ENCODE peak calls at places on chromosomes 1 and 21, in seven cellular contexts. S, Q, Y, G, A, L and F are unnamed samples.

GRCh38 chr1:206590025-206590834 is 22.0 kb downstream of the EIF2D start:
- DNase-seq in S (no peak), A (no peak), G (no peak), Q (peak), L (peak), Y (peak), F (no peak)

GRCh38 chr1:224197261-224197600 is 14.2 kb downstream of the DEGS1 start:
- DNase-seq in L (no peak), G (no peak), A (no peak), S (no peak), Q (no peak), Y (no peak), F (no peak)

GRCh38 chr1:4964634-4965345 is 310.4 kb downstream of the AJAP1 start:
- DNase-seq in Q (no peak), S (no peak), G (no peak), Y (no peak), A (no peak), L (no peak), F (no peak)

GRCh38 chr1:169271094-169271493 is 96.5 kb downstream of the NME7 start:
- DNase-seq in G (no peak), Y (no peak), S (no peak), A (no peak), Q (no peak), L (no peak), F (peak)

GRCh38 chr1:20328201-20328600 is 37.5 kb downstream of the VWA5B1 start:
- DNase-seq in A (no peak), S (no peak), Y (no peak), G (no peak), L (no peak), Q (no peak), F (no peak)

GRCh38 chr1:32239790-32240139 is 7.3 kb upstream of the FAM167B start:
- DNase-seq in Q (no peak), S (no peak), L (no peak), A (no peak), G (no peak), Y (no peak), F (no peak)

GRCh38 chr1:194102607-194103006 is 916.2 kb upstream of the B3GALT2 start:
- DNase-seq in Q (no peak), A (no peak), S (no peak), L (peak), G (no peak), Y (no peak), F (no peak)

GRCh38 chr1:200260587-200261335 is 149.1 kb downstream of the ZNF281 start:
- DNase-seq in Y (peak), Q (peak), S (no peak), G (no peak), A (no peak), L (peak), F (no peak)

GRCh38 chr1:151716771-151717631 is at the start of gene CELF3:
- DNase-seq in Q (no peak), L (peak), S (no peak), G (no peak), A (no peak), Y (no peak), F (no peak)

GRCh38 chr1:229006121-229006870 is 264.6 kb upstream of the RAB4A start:
- DNase-seq in G (no peak), S (no peak), A (no peak), L (no peak), Y (no peak), Q (no peak), F (no peak)

DNA sequence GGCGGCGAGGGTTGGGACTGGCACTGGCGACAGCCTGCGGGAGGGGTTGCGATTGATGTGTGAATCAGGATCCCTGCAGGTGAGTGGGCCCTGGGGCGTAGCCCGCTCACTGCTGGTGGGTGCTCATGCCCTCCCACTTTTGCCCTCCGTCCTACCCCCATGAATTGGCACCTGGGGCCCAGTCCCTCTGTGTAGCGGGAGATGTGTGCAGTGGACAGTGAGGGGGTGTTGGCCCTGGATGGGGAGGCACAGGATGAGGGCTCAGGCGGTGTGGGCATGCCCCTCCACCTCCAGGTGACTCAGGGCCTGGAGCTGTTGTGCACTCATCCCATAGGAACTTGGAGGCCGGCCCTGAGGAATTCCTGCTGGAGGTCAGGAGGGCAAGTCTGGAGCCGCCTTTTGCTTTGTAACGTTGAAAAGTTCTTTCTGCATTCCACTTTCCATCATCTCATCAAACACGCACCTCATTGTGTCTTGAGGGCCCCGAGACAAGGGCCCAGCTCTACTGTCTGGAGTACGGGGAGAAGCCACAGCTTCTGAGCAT is 3.0 kb downstream of the PEAR1 start:
- DNase-seq in Q (peak), L (peak), A (no peak), S (no peak), G (no peak), Y (peak), F (peak)
- H3K4me3 ChIP-seq in Q (no peak), L (peak), A (no peak), S (no peak), G (peak), Y (no peak), F (no peak)

GRCh38 chr1:239816090-239816812 is 275.4 kb upstream of the FMN2 start:
- DNase-seq in A (no peak), Q (peak), Y (peak), G (no peak), S (no peak), L (peak), F (peak)
- H3K4me3 ChIP-seq in A (no peak), Q (no peak), Y (no peak), G (no peak), S (no peak), L (no peak), F (peak)

DNA sequence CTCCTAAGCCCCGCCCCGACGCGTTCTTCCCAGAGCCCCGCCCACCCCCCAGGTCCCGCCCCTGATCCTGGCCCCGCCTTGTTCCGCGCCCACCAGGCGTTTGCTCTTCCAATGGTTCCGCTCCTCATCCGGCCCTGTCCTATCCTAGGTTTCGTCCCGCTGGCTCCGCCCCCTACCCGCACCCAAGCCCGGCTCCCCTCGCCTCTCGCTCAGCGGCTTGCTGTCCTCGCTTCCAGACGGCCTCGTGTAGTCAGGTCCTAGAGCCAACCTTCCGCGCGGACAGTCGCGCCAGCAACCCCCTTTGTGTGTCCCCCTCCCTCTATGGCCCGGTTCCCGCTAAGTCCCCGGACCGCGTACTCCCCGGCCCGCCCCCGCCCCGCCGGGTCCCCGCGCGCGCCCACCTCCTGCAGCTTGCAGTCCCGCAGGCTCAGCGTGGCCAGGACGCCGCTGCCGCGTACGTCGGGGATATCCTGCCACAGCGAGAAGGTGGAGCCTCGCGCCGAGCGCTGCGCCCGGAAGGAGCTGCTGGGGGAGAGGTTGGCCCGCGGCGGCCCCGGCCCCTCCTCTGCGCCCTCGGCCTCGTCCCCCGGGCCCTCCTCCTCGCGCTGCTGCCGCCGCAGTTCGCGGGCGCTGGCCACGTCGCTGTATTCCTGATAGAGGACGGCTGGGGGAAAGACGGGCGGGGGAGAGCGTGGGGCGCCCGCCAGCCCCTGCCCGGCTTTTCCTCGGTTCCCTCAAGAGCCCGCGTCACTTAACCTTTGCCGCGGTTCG is 5.7 kb downstream of the ARHGEF19 start:
- DNase-seq in S (peak), Y (peak), G (peak), L (peak), A (peak), Q (peak), F (peak)
- H3K4me3 ChIP-seq in S (peak), Y (peak), G (peak), L (peak), A (peak), Q (peak), F (peak)

GRCh38 chr1:207752456-207753132 is 740 bp downstream of the CD46 start:
- DNase-seq in A (peak), L (peak), G (no peak), S (no peak), Y (peak), Q (no peak), F (no peak)

GRCh38 chr1:207753611-207754010 is 1.8 kb downstream of the CD46 start:
- DNase-seq in S (no peak), Y (no peak), G (no peak), Q (no peak), A (no peak), L (no peak), F (no peak)

GRCh38 chr1:207754011-207754410 is 2.2 kb downstream of the CD46 start:
- DNase-seq in S (no peak), Q (no peak), A (no peak), Y (no peak), G (no peak), L (no peak), F (no peak)

GRCh38 chr1:207754942-207755689 is 3.3 kb downstream of the CD46 start:
- DNase-seq in L (peak), Y (no peak), A (no peak), S (no peak), G (no peak), Q (no peak), F (no peak)

GRCh38 chr1:207755846-207756692 is 4.2 kb downstream of the CD46 start:
- DNase-seq in G (no peak), S (no peak), A (no peak), Q (no peak), Y (no peak), L (no peak), F (no peak)
- H3K4me3 ChIP-seq in G (no peak), S (peak), A (no peak), Q (no peak), Y (no peak), L (peak), F (no peak)

GRCh38 chr1:240869071-240869470 is 257.1 kb upstream of the GREM2 start:
- DNase-seq in S (no peak), L (no peak), Q (no peak), Y (no peak), A (no peak), G (no peak), F (no peak)

GRCh38 chr1:240866724-240867123 is 254.8 kb upstream of the GREM2 start:
- DNase-seq in A (no peak), G (no peak), Y (no peak), S (no peak), L (no peak), Q (no peak), F (no peak)
- H3K4me3 ChIP-seq in A (no peak), G (no peak), Y (no peak), S (no peak), L (no peak), Q (no peak), F (no peak)

GRCh38 chr1:8284167-8284566 is 33.7 kb upstream of the SLC45A1 start:
- DNase-seq in Y (peak), G (no peak), A (no peak), S (no peak), L (peak), Q (no peak), F (no peak)

GRCh38 chr1:8285965-8286364 is 31.9 kb upstream of the SLC45A1 start:
- DNase-seq in Y (no peak), A (no peak), Q (no peak), L (no peak), S (no peak), G (no peak), F (no peak)

GRCh38 chr1:8281843-8282509 is 35.9 kb upstream of the SLC45A1 start:
- DNase-seq in G (peak), S (no peak), Q (no peak), Y (no peak), L (no peak), A (no peak), F (no peak)

GRCh38 chr1:8285103-8285502 is 32.8 kb upstream of the SLC45A1 start:
- DNase-seq in Y (no peak), Q (no peak), L (no peak), G (no peak), A (no peak), S (no peak), F (no peak)

GRCh38 chr1:8283058-8283884 is 34.6 kb upstream of the SLC45A1 start:
- DNase-seq in A (no peak), L (no peak), G (peak), Q (no peak), S (peak), Y (no peak), F (no peak)
- H3K4me3 ChIP-seq in A (no peak), L (no peak), G (no peak), Q (no peak), S (peak), Y (no peak), F (no peak)

GRCh38 chr1:26284597-26285351 is 4.9 kb downstream of the SH3BGRL3 start:
- DNase-seq in Y (peak), Q (peak), A (no peak), S (no peak), G (peak), L (peak), F (peak)

GRCh38 chr1:26287033-26287711 is 7.3 kb downstream of the SH3BGRL3 start:
- DNase-seq in G (peak), S (no peak), A (no peak), Q (no peak), L (no peak), Y (peak), F (no peak)

GRCh38 chr1:26286064-26286416 is 6.2 kb downstream of the SH3BGRL3 start:
- DNase-seq in Y (no peak), G (no peak), Q (no peak), S (no peak), L (no peak), A (no peak), F (no peak)

GRCh38 chr1:26283871-26284596 is 4.1 kb downstream of the SH3BGRL3 start:
- DNase-seq in L (no peak), G (no peak), A (no peak), S (no peak), Y (no peak), Q (no peak), F (no peak)

DNA sequence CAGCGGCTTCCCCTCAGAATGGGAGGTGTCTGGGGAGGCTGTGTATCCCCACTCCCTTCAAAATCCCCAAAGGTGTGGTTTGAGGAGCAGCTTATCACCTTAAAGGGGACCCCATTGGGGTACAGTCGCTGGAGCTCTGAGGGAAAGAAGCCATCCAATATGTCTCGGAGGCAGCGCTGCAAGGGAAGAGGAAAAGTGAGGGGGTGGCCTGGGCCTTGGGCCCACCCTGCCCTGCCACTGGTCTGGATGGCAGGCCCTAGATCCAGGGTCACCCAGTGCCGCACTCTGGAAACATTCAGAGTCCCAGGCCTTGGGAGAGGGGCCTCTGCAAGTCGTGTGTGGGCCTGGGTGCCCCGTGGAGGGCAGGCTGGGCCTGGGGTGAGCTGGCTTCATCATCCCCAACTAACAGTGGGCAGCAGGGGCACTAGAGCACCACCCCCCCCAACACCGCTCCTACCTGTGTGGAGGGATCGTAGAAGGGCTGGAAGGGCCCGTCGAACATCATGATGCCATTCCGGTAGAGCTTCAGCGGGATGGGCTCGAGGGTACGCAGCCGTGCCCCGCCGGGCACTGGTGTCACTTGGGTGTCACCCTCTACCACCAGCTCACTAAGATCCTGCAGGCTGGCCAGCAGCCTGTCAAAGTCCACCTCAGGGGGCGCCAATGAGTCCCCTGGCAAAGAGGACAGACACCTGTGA is 5.6 kb downstream of the SH3BGRL3 start:
- DNase-seq in S (no peak), Y (no peak), G (no peak), L (no peak), Q (no peak), A (no peak), F (no peak)
- H3K4me3 ChIP-seq in S (no peak), Y (no peak), G (no peak), L (no peak), Q (no peak), A (no peak), F (no peak)

GRCh38 chr1:77446841-77447555 is 165.2 kb downstream of the AK5 start:
- DNase-seq in S (no peak), G (no peak), L (no peak), Y (peak), Q (no peak), A (no peak), F (no peak)

GRCh38 chr1:77447669-77448068 is 165.8 kb downstream of the AK5 start:
- DNase-seq in S (no peak), G (no peak), Y (no peak), Q (no peak), A (no peak), L (no peak), F (no peak)
- H3K4me3 ChIP-seq in S (no peak), G (no peak), Y (no peak), Q (no peak), A (no peak), L (no peak), F (no peak)

GRCh38 chr21:37870229-37870628 is 46.0 kb downstream of the KCNJ6 start:
- DNase-seq in Y (no peak), S (no peak), L (no peak), Q (no peak), G (no peak), A (no peak), F (no peak)

GRCh38 chr21:37871121-37871862 is 45.0 kb downstream of the KCNJ6 start:
- DNase-seq in L (peak), G (no peak), Y (peak), Q (no peak), S (no peak), A (no peak), F (no peak)

GRCh38 chr21:37874481-37874880 is 41.8 kb downstream of the KCNJ6 start:
- DNase-seq in S (no peak), G (no peak), Y (no peak), A (no peak), Q (no peak), L (no peak), F (no peak)

GRCh38 chr21:37874904-37875780 is 41.1 kb downstream of the KCNJ6 start:
- DNase-seq in Y (no peak), S (no peak), G (no peak), L (no peak), Q (no peak), A (no peak), F (no peak)

GRCh38 chr21:37873655-37874054 is 42.6 kb downstream of the KCNJ6 start:
- DNase-seq in G (no peak), Q (no peak), Y (no peak), L (no peak), A (no peak), S (no peak), F (no peak)
- H3K4me3 ChIP-seq in G (no peak), Q (no peak), Y (no peak), L (no peak), A (no peak), S (no peak), F (no peak)